ENCODE peak calls at places on chromosomes 6 and 20, in six cellular contexts. A is IMR-90, X is neuronal stem cell, F is H1, L is mesendoderm, H is mesenchymal stem cell. Q is an unnamed sample.

GRCh38 chr6:94052754-94053153 is 633.4 kb upstream of the EPHA7 start:
- DNase-seq in A (no peak), L (peak; percentile 38), X (no peak), H (peak; percentile 37), F (no peak), Q (no peak)

GRCh38 chr6:1387632-1388031 is 1.7 kb upstream of the FOXF2 start:
- DNase-seq in A (no peak), F (no peak), H (no peak), X (peak; percentile 23), L (no peak), Q (no peak)

GRCh38 chr6:123604067-123604466 is 32.7 kb downstream of the TRDN start:
- DNase-seq in A (no peak), F (no peak), X (no peak), H (peak; percentile 24), L (peak; percentile 59), Q (peak; percentile 45)

GRCh38 chr6:163941471-163941980 is 527.0 kb downstream of the QKI start:
- DNase-seq in A (no peak), H (no peak), X (no peak), F (no peak), L (no peak), Q (no peak)

GRCh38 chr6:35230950-35231349 is 17.2 kb downstream of the SCUBE3 start:
- DNase-seq in F (no peak), A (no peak), X (no peak), H (no peak), L (no peak), Q (no peak)

GRCh38 chr20:39893013-39893685 is 795.9 kb downstream of the MAFB start:
- DNase-seq in L (no peak), A (peak; percentile 91), X (no peak), H (peak; percentile 89), F (no peak), Q (peak; percentile 58)

GRCh38 chr6:37602801-37603200 is 94.9 kb downstream of the MDGA1 start:
- DNase-seq in H (no peak), A (peak; percentile 27), L (no peak), F (no peak), X (no peak), Q (no peak)

GRCh38 chr6:57261896-57262295 is 39.8 kb upstream of the RAB23 start:
- DNase-seq in L (no peak), F (no peak), H (peak; percentile 15), A (no peak), X (no peak), Q (no peak)

GRCh38 chr6:157762636-157763035 is 60.4 kb upstream of the SNX9 start:
- DNase-seq in H (no peak), F (no peak), A (no peak), X (no peak), L (peak; percentile 55), Q (no peak)

GRCh38 chr20:21391495-21392298 is 5.6 kb downstream of the NKX2-4 start:
- DNase-seq in L (peak; percentile 46), A (no peak), X (no peak), H (peak; percentile 28), F (no peak), Q (peak; percentile 8)

GRCh38 chr6:89313006-89313405 is 2.1 kb downstream of the GABRR2 start:
- DNase-seq in A (peak; percentile 92), X (no peak), H (peak; percentile 72), F (no peak), L (no peak), Q (no peak)

GRCh38 chr6:27761391-27761790 is 150.8 kb downstream of the OR2B2 start:
- DNase-seq in A (no peak), X (no peak), H (no peak), F (no peak), L (no peak), Q (no peak)

GRCh38 chr20:25541676-25542075 is 43.7 kb downstream of the NINL start:
- DNase-seq in H (peak; percentile 51), X (no peak), F (no peak), A (no peak), L (no peak), Q (no peak)

DNA sequence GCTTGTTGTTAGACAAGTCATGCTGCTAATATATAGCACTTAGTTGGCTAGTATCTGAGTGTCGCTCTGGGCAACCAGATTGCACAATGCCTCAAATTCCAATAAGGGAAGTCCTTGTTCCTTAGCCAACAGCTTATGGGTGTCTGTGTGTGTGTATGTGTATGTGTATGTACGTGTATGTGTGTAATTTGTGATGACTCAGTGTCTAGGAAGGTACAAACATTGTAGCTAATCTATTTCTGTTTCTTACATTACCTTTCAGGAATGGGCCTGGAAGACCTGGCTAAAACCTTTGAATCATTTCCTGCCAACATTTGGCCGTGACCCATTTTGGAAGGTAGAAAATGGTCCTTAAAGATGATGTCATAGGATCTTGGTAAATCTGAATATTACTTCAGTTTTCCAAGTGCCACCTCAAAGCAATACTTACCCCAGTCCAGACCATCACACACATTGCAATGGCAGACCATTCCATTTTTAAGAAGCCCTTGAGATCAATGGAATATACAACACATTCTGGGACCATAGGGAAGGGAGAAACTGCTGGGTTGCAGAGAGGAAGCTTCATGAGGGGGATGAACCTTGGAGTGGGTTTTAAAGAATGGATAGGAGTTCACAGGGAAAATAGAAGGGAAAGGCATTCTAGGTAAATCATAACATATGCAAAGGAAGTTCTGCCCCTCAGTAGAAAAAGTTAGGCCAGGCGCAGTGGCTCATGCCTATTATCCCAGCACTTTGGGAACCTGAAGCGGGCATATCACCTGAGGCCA is 25.1 kb downstream of the NEDD9 start:
- DNase-seq in F (no peak), L (no peak), X (no peak), A (peak; percentile 100), H (peak; percentile 99), Q (peak; percentile 98)
- H3K4me3 ChIP-seq in F (no peak overlapping the region), L (no peak overlapping the region), X (no peak overlapping the region), A (no peak overlapping the region), H (no peak overlapping the region), Q (no peak overlapping the region)

GRCh38 chr6:42159431-42160024 is 13.6 kb upstream of the GUCA1A start:
- DNase-seq in F (no peak), A (no peak), X (no peak), H (no peak), L (no peak), Q (no peak)

GRCh38 chr6:42155293-42155692 is 12.9 kb upstream of the C6orf132 start:
- DNase-seq in H (no peak), X (no peak), F (no peak), A (no peak), L (no peak), Q (no peak)

GRCh38 chr6:42158011-42158410 is 15.2 kb upstream of the GUCA1A start:
- DNase-seq in H (peak; percentile 8), F (no peak), X (no peak), L (no peak), A (peak; percentile 24), Q (no peak)

GRCh38 chr6:42156638-42157037 is 14.2 kb upstream of the C6orf132 start:
- DNase-seq in F (no peak), A (no peak), X (no peak), H (no peak), L (no peak), Q (no peak)

GRCh38 chr6:42158631-42159030 is 14.5 kb upstream of the GUCA1A start:
- DNase-seq in H (no peak), L (no peak), F (no peak), X (no peak), A (no peak), Q (no peak)
- H3K27ac ChIP-seq in H (no peak overlapping the region), L (no peak overlapping the region), F (no peak overlapping the region), X (no peak overlapping the region), A (no peak overlapping the region), Q (no peak overlapping the region)

GRCh38 chr6:67956352-67956751 is 678.7 kb upstream of the ADGRB3 start:
- DNase-seq in L (peak; percentile 37), H (no peak), X (no peak), A (no peak), F (no peak), Q (no peak)

GRCh38 chr6:67952121-67952520 is 683.0 kb upstream of the ADGRB3 start:
- DNase-seq in F (no peak), X (no peak), H (peak; percentile 43), A (no peak), L (no peak), Q (peak; percentile 6)

GRCh38 chr6:67952948-67953347 is 682.1 kb upstream of the ADGRB3 start:
- DNase-seq in L (no peak), F (no peak), H (peak; percentile 37), A (no peak), X (no peak), Q (no peak)
- H4K8ac ChIP-seq in L (no peak overlapping the region), F (no peak overlapping the region), H (no peak overlapping the region), A (no peak overlapping the region), X (no peak overlapping the region), Q (no peak overlapping the region)

GRCh38 chr20:50379049-50379990 is 130.9 kb upstream of the PTPN1 start:
- DNase-seq in X (no peak), A (peak; percentile 92), F (no peak), L (no peak), H (peak; percentile 80), Q (peak; percentile 46)

GRCh38 chr20:50378170-50379000 is 131.8 kb upstream of the PTPN1 start:
- DNase-seq in L (no peak), A (peak; percentile 59), F (no peak), H (no peak), X (no peak), Q (no peak)

GRCh38 chr20:50381053-50381732 is 129.0 kb upstream of the PTPN1 start:
- DNase-seq in X (no peak), F (no peak), L (no peak), H (no peak), A (no peak), Q (no peak)

GRCh38 chr20:50380697-50381040 is 129.5 kb upstream of the PTPN1 start:
- DNase-seq in L (no peak), A (peak; percentile 65), X (no peak), H (peak; percentile 55), F (no peak), Q (no peak)

GRCh38 chr20:50379991-50380696 is 130.0 kb upstream of the PTPN1 start:
- DNase-seq in L (no peak), F (no peak), A (no peak), H (no peak), X (no peak), Q (no peak)
- H3K4me3 ChIP-seq in L (no peak overlapping the region), F (no peak overlapping the region), A (no peak overlapping the region), H (peak overlapping the region; percentile 70), X (no peak overlapping the region), Q (no peak overlapping the region)